ENCODE peak calls at places on chromosomes 3 and 15, in five cellular contexts. B is germinal center; J is NCI-H2081; E is pons; Q is stimulated activated CD8-positive, alpha-beta memory T cell treated with anti-CD3 and anti-CD28 coated beads, Interleukin-4, amount 100 ng/mL, for 1 hour. F is an unnamed sample.

GRCh38 chr3:67647390-67647878 is 7.0 kb downstream of the SUCLG2 start:
- DNase-seq in E (no peak), B (no peak), Q (no peak), J (no peak), F (no peak)

GRCh38 chr15:65368646-65369045 is 9.2 kb downstream of the IGDCC3 start:
- DNase-seq in Q (no peak), J (no peak), E (peak), B (no peak), F (no peak)

GRCh38 chr3:6771171-6771570 is 89.7 kb upstream of the GRM7 start:
- DNase-seq in J (no peak), B (no peak), Q (no peak), E (no peak), F (no peak)

GRCh38 chr3:168654700-168655099 is 559.0 kb upstream of the GOLIM4 start:
- DNase-seq in B (no peak), Q (no peak), J (no peak), E (no peak), F (no peak)

GRCh38 chr3:185069583-185070030 is 83.3 kb downstream of the C3orf70 start:
- DNase-seq in J (no peak), Q (no peak), B (no peak), E (no peak), F (no peak)

GRCh38 chr15:62431391-62431790 is 266.3 kb upstream of the C2CD4B start:
- DNase-seq in B (no peak), E (no peak), Q (no peak), J (no peak), F (no peak)

GRCh38 chr15:75348034-75348562 is 1.3 kb downstream of the NEIL1 start:
- DNase-seq in J (no peak), Q (no peak), E (no peak), B (peak), F (no peak)

GRCh38 chr15:57301307-57301706 is 75.0 kb upstream of the CGNL1 start:
- DNase-seq in B (no peak), J (no peak), E (no peak), Q (no peak), F (no peak)

GRCh38 chr3:46844397-46844796 is 18.8 kb downstream of the MYL3 start:
- DNase-seq in Q (no peak), E (no peak), B (no peak), J (no peak), F (no peak)

GRCh38 chr3:70990723-70991122 is 592.8 kb downstream of the FOXP1 start:
- DNase-seq in Q (no peak), E (no peak), B (no peak), J (no peak), F (no peak)

GRCh38 chr15:101773496-101774100 is 29.7 kb upstream of the OR4F6 start:
- DNase-seq in E (no peak), Q (no peak), J (peak), B (no peak), F (no peak)

GRCh38 chr3:128316456-128316855 is 150.2 kb downstream of the DNAJB8 start:
- DNase-seq in B (no peak), J (no peak), Q (peak), E (no peak), F (no peak)

GRCh38 chr3:53629396-53629711 is 134.9 kb downstream of the CACNA1D start:
- DNase-seq in B (no peak), E (no peak), Q (no peak), J (no peak), F (no peak)

GRCh38 chr3:17901893-17902292 is 159.5 kb upstream of the TBC1D5 start:
- DNase-seq in E (no peak), Q (no peak), B (peak), J (no peak), F (peak)

GRCh38 chr15:20341901-20342605 is 199.5 kb downstream of the GOLGA6L6 start:
- DNase-seq in B (peak), Q (no peak), J (no peak), E (peak), F (no peak)

GRCh38 chr15:43274136-43274535 is 7.4 kb upstream of the TGM5 start:
- DNase-seq in B (no peak), E (no peak), J (no peak), Q (no peak), F (no peak)

GRCh38 chr3:182855076-182855475 is 61.8 kb downstream of the ATP11B start:
- DNase-seq in B (no peak), Q (no peak), J (no peak), E (peak), F (no peak)

GRCh38 chr15:101652783-101653430 is 726 bp upstream of the TM2D3 start:
- DNase-seq in J (no peak), Q (no peak), E (no peak), B (no peak), F (no peak)

GRCh38 chr3:150348500-150348899 is 59.6 kb upstream of the TSC22D2 start:
- DNase-seq in Q (no peak), B (no peak), E (peak), J (no peak), F (no peak)

GRCh38 chr3:139173372-139174108 is 128.8 kb upstream of the PRR23C start:
- DNase-seq in Q (no peak), E (peak), B (no peak), J (no peak), F (no peak)

GRCh38 chr3:130242850-130243569 is 102.5 kb upstream of the COL6A5 start:
- DNase-seq in J (no peak), B (no peak), Q (no peak), E (peak), F (no peak)

GRCh38 chr15:25619761-25620160 is 180.9 kb upstream of the UBE3A start:
- DNase-seq in Q (no peak), E (no peak), J (no peak), B (no peak), F (no peak)

GRCh38 chr3:135867911-135868310 is 97.6 kb upstream of the PPP2R3A start:
- DNase-seq in J (no peak), E (no peak), B (no peak), Q (no peak), F (no peak)

GRCh38 chr3:73500321-73500720 is 124.4 kb downstream of the PDZRN3 start:
- DNase-seq in Q (no peak), B (no peak), E (no peak), J (no peak), F (no peak)

GRCh38 chr3:54600441-54601204 is 327.2 kb downstream of the LRTM1 start:
- DNase-seq in Q (no peak), J (no peak), B (no peak), E (peak), F (no peak)

GRCh38 chr15:53675832-53676231 is 83.6 kb downstream of the WDR72 start:
- DNase-seq in J (no peak), Q (no peak), B (no peak), E (no peak), F (no peak)

GRCh38 chr15:74955017-74955416 is 1.6 kb downstream of the RPP25 start:
- DNase-seq in Q (no peak), J (no peak), E (no peak), B (no peak), F (no peak)

F was measured in naive B cell.